ENCODE peak calls at places on chromosomes 2 and 18, in eight cellular contexts. B, A, Z, S, G, Q, P and F are unnamed samples.

GRCh38 chr2:33272001-33272400 is 204.4 kb upstream of the RASGRP3 start:
- DNase-seq in S (peak; percentile 70), Q (peak; percentile 91), A (no peak), B (no peak), G (no peak), Z (no peak), P (no peak), F (peak; percentile 55)

GRCh38 chr2:24613154-24613814 is 122.2 kb downstream of the NCOA1 start:
- DNase-seq in Z (peak; percentile 32), Q (peak; percentile 81), B (peak; percentile 24), A (peak; percentile 91), G (no peak), P (peak; percentile 18), S (peak; percentile 77), F (peak; percentile 85)

GRCh38 chr2:36650031-36650430 is 46.5 kb upstream of the VIT start:
- DNase-seq in P (no peak), S (peak; percentile 91), Q (peak; percentile 48), B (peak; percentile 73), G (no peak), Z (peak; percentile 76), A (peak; percentile 94), F (peak; percentile 57)

GRCh38 chr2:9846554-9846953 is 3.3 kb downstream of the TAF1B start:
- DNase-seq in G (no peak), P (no peak), A (no peak), S (peak; percentile 43), Q (no peak), B (no peak), Z (peak; percentile 72), F (no peak)

GRCh38 chr2:47016172-47016913 is 100.7 kb upstream of the MCFD2 start:
- DNase-seq in Z (peak; percentile 80), P (no peak), Q (peak; percentile 32), A (peak; percentile 88), B (peak; percentile 60), S (peak; percentile 92), G (no peak), F (no peak)

GRCh38 chr2:197628043-197628500 is 47.3 kb downstream of the RFTN2 start:
- DNase-seq in B (no peak), Q (no peak), G (no peak), A (no peak), P (peak; percentile 37), Z (peak; percentile 68), S (peak; percentile 66), F (no peak)

GRCh38 chr18:57709335-57709734 is 87.7 kb upstream of the NARS1 start:
- DNase-seq in B (no peak), S (no peak), Z (no peak), Q (no peak), P (no peak), A (no peak), G (no peak), F (no peak)

GRCh38 chr2:64697286-64698023 is 43.7 kb upstream of the SERTAD2 start:
- DNase-seq in P (no peak), A (no peak), Z (no peak), Q (no peak), B (no peak), S (peak; percentile 36), G (no peak), F (no peak)

GRCh38 chr2:218216674-218217365 is at the start of gene ARPC2:
- DNase-seq in B (peak; percentile 75), Z (peak; percentile 91), Q (peak; percentile 94), S (peak; percentile 99), A (peak; percentile 92), G (peak; percentile 98), P (peak; percentile 87), F (peak; percentile 98)

DNA sequence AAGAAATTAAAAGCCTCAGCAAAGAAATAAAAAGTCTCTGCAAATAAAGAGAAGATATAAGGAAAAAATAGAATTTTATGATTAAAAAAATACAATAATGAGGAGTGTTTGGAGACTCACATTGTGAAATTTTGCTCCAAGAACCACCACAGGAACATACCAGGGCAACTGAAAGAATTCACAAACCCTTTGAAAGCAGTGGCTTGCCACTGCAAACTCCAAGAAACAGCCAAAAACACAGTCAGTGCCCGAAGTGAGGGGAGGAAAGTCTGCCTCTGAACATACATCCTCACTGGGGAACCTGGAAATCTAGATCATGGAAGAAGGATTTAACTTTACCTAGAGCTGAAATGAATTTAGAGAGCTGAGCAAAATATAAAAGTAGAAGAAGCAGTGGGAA is 33.1 kb downstream of the EVA1A start:
- DNase-seq in Q (no peak), B (no peak), S (peak; percentile 51), A (peak; percentile 5), P (no peak), G (no peak), Z (no peak), F (no peak)
- H3K9ac ChIP-seq in Q (no peak overlapping the region), B (no peak overlapping the region), S (peak overlapping the region; percentile 1), A (no peak overlapping the region), P (no peak overlapping the region), G (no peak overlapping the region), Z (no peak overlapping the region), F (no peak overlapping the region)

GRCh38 chr2:128315829-128316776 is 2.6 kb downstream of the HS6ST1 start:
- DNase-seq in P (no peak), B (no peak), S (peak; percentile 55), Z (no peak), A (no peak), G (peak; percentile 73), Q (no peak), F (no peak)
- H3K9ac ChIP-seq in P (peak overlapping the region; percentile 21), B (no peak overlapping the region), S (peak overlapping the region; percentile 80), Z (no peak overlapping the region), A (peak overlapping the region; percentile 89), G (peak overlapping the region; percentile 77), Q (no peak overlapping the region), F (no peak overlapping the region)

GRCh38 chr2:181285116-181285515 is 172.1 kb upstream of the ITGA4 start:
- DNase-seq in A (no peak), B (no peak), P (no peak), Q (no peak), Z (no peak), S (no peak), G (no peak), F (no peak)

GRCh38 chr2:181275643-181276070 is 181.5 kb upstream of the ITGA4 start:
- DNase-seq in Q (no peak), P (no peak), G (no peak), B (no peak), S (no peak), Z (no peak), A (peak; percentile 22), F (no peak)

GRCh38 chr2:181281206-181281832 is 175.9 kb upstream of the ITGA4 start:
- DNase-seq in S (no peak), Z (no peak), P (no peak), G (no peak), A (no peak), B (no peak), Q (peak; percentile 45), F (no peak)
- H3K9ac ChIP-seq in S (no peak overlapping the region), Z (no peak overlapping the region), P (no peak overlapping the region), G (no peak overlapping the region), A (no peak overlapping the region), B (no peak overlapping the region), Q (no peak overlapping the region), F (no peak overlapping the region)

GRCh38 chr2:223692227-223692947 is 90.2 kb upstream of the SCG2 start:
- DNase-seq in A (peak; percentile 71), G (no peak), S (peak; percentile 79), P (peak; percentile 15), Q (no peak), Z (peak; percentile 60), B (peak; percentile 59), F (no peak)

GRCh38 chr2:223697316-223697875 is 95.2 kb upstream of the SCG2 start:
- DNase-seq in G (no peak), Q (no peak), S (no peak), A (no peak), B (no peak), Z (no peak), P (no peak), F (no peak)

GRCh38 chr2:223697921-223698645 is 95.9 kb upstream of the SCG2 start:
- DNase-seq in G (no peak), P (no peak), Z (peak; percentile 98), S (no peak), A (peak; percentile 17), Q (no peak), B (peak; percentile 96), F (no peak)

GRCh38 chr2:223700221-223700620 is 98.1 kb upstream of the SCG2 start:
- DNase-seq in B (no peak), Q (no peak), Z (no peak), P (no peak), G (no peak), S (no peak), A (no peak), F (no peak)

GRCh38 chr2:223696719-223697118 is 94.6 kb upstream of the SCG2 start:
- DNase-seq in G (no peak), Q (no peak), P (no peak), S (peak; percentile 48), B (peak; percentile 87), A (no peak), Z (peak; percentile 97), F (no peak)
- H3K9ac ChIP-seq in G (no peak overlapping the region), Q (no peak overlapping the region), P (no peak overlapping the region), S (no peak overlapping the region), B (peak overlapping the region; percentile 60), A (no peak overlapping the region), Z (peak overlapping the region; percentile 79), F (no peak overlapping the region)

DNA sequence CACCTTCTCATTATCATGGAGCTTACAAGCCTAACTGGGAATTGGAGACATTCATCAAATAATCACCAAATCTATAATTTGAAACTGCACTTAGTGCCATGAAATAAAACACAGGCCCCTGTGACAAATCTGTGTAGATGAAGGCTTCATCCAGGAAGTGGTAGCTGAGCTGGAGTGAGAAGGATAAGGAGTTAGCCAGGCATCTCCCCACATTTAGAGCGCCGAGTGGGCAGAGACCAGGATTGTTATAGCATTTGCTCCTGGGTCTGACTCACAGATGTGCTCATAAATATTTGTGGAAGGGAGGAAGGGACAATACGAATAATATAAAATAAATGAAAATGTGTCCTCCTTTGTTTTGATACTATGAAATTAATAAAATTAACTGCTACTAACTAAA is 2.5 kb upstream of the MAT2A start:
- DNase-seq in Z (peak; percentile 38), P (no peak), B (no peak), S (peak; percentile 93), G (no peak), A (no peak), Q (no peak), F (no peak)
- H3K9ac ChIP-seq in Z (no peak overlapping the region), P (no peak overlapping the region), B (no peak overlapping the region), S (peak overlapping the region; percentile 98), G (peak overlapping the region; percentile 100), A (no peak overlapping the region), Q (no peak overlapping the region), F (no peak overlapping the region)

GRCh38 chr2:45898819-45899218 is 247.3 kb downstream of the PRKCE start:
- DNase-seq in S (no peak), G (no peak), B (no peak), A (no peak), Q (no peak), Z (no peak), P (no peak), F (no peak)
- H3K9ac ChIP-seq in S (no peak overlapping the region), G (no peak overlapping the region), B (no peak overlapping the region), A (no peak overlapping the region), Q (no peak overlapping the region), Z (no peak overlapping the region), P (no peak overlapping the region), F (no peak overlapping the region)

GRCh38 chr2:130366720-130367119 is 10.9 kb downstream of the PTPN18 start:
- DNase-seq in Q (no peak), P (no peak), Z (no peak), G (no peak), B (no peak), A (no peak), S (no peak), F (peak; percentile 45)
- H3K9ac ChIP-seq in Q (no peak overlapping the region), P (no peak overlapping the region), Z (no peak overlapping the region), G (no peak overlapping the region), B (no peak overlapping the region), A (no peak overlapping the region), S (no peak overlapping the region), F (no peak overlapping the region)